ENCODE peak calls at places on chromosome 10, in seven cellular contexts. I is PC-3, P is suprapubic skin, H is sciatic nerve, Y is AG10803, J is SK-N-DZ, K is natural killer cell. A is an unnamed sample.

GRCh38 chr10:88299787-88300186 is 283.3 kb downstream of the RNLS start:
- DNase-seq in J (no peak), P (no peak), K (no peak), Y (no peak), H (no peak), I (no peak), A (no peak)

GRCh38 chr10:131964298-131964697 is 17.4 kb downstream of the BNIP3 start:
- DNase-seq in J (no peak), P (no peak), Y (no peak), K (no peak), I (no peak), H (peak), A (no peak)

GRCh38 chr10:83960125-83960524 is 179.2 kb upstream of the GHITM start:
- DNase-seq in H (no peak), K (no peak), Y (no peak), P (no peak), I (no peak), J (no peak), A (no peak)

GRCh38 chr10:31622993-31623392 is 304.0 kb downstream of the ZEB1 start:
- DNase-seq in P (no peak), Y (peak), J (no peak), H (no peak), I (no peak), K (no peak), A (no peak)

GRCh38 chr10:118472961-118473675 is 122.3 kb downstream of the PRLHR start:
- DNase-seq in P (no peak), K (no peak), H (no peak), I (no peak), J (no peak), Y (no peak), A (no peak)

GRCh38 chr10:101272229-101272868 is 43.1 kb upstream of the LBX1 start:
- DNase-seq in J (peak), P (no peak), I (peak), K (peak), Y (peak), H (no peak), A (peak)

GRCh38 chr10:122139627-122140151 is 131.4 kb upstream of the BTBD16 start:
- DNase-seq in P (no peak), J (peak), H (no peak), Y (no peak), I (no peak), K (no peak), A (no peak)

GRCh38 chr10:34075269-34075926 is 739.7 kb downstream of the PARD3 start:
- DNase-seq in P (no peak), J (no peak), Y (no peak), I (no peak), H (no peak), K (no peak), A (no peak)

GRCh38 chr10:110408203-110408871 is 89.4 kb upstream of the DUSP5 start:
- DNase-seq in Y (no peak), H (no peak), I (peak), J (no peak), P (no peak), K (no peak), A (no peak)

GRCh38 chr10:72223743-72224101 is 7.6 kb upstream of the ASCC1 start:
- DNase-seq in P (no peak), K (no peak), I (no peak), J (no peak), Y (peak), H (peak), A (no peak)

GRCh38 chr10:52172581-52172980 is 141.5 kb upstream of the DKK1 start:
- DNase-seq in J (no peak), Y (peak), H (no peak), I (peak), P (no peak), K (no peak), A (no peak)

GRCh38 chr10:96261930-96262329 is 9.4 kb downstream of the BLNK start:
- DNase-seq in K (no peak), H (no peak), J (no peak), P (no peak), Y (no peak), I (no peak), A (no peak)

GRCh38 chr10:43396061-43396927 is 12.7 kb downstream of the HNRNPF start:
- DNase-seq in I (peak), K (peak), H (peak), Y (peak), J (no peak), P (peak), A (peak)

GRCh38 chr10:54402576-54402975 is 398.5 kb downstream of the PCDH15 start:
- DNase-seq in I (peak), H (no peak), J (peak), Y (no peak), P (no peak), K (no peak), A (no peak)

GRCh38 chr10:60338002-60338564 is 51.6 kb downstream of the ANK3 start:
- DNase-seq in K (no peak), Y (no peak), P (no peak), J (no peak), I (no peak), H (no peak), A (no peak)

GRCh38 chr10:110651044-110651958 is 7.2 kb downstream of the RBM20 start:
- DNase-seq in P (no peak), H (no peak), K (no peak), J (no peak), Y (peak), I (no peak), A (no peak)

GRCh38 chr10:27620425-27621397 is 116.6 kb downstream of the RAB18 start:
- DNase-seq in J (no peak), Y (peak), I (no peak), H (no peak), K (no peak), P (no peak), A (no peak)

GRCh38 chr10:52984169-52984568 is 211.6 kb upstream of the MBL2 start:
- DNase-seq in I (no peak), P (no peak), K (no peak), J (no peak), H (no peak), Y (no peak), A (no peak)

GRCh38 chr10:3886666-3887251 is 101.8 kb upstream of the KLF6 start:
- DNase-seq in H (no peak), Y (peak), K (no peak), I (peak), P (no peak), J (no peak), A (no peak)

GRCh38 chr10:86373828-86374227 is 7.2 kb upstream of the GRID1 start:
- DNase-seq in J (no peak), H (no peak), Y (no peak), K (no peak), I (no peak), P (no peak), A (no peak)

GRCh38 chr10:60710041-60710440 is 68.2 kb upstream of the CDK1 start:
- DNase-seq in Y (no peak), J (no peak), K (no peak), P (no peak), H (no peak), I (no peak), A (no peak)

GRCh38 chr10:109018892-109019507 is 904.3 kb downstream of the XPNPEP1 start:
- DNase-seq in Y (peak), P (no peak), J (peak), K (no peak), H (no peak), I (peak), A (no peak)

GRCh38 chr10:47402681-47403301 is 18.7 kb upstream of the ZNF488 start:
- DNase-seq in H (peak), Y (peak), K (no peak), P (peak), J (no peak), I (peak), A (no peak)

GRCh38 chr10:31146496-31147219 is 115.0 kb upstream of the ZNF438 start:
- DNase-seq in P (no peak), K (no peak), H (peak), J (no peak), Y (peak), I (peak), A (no peak)

GRCh38 chr10:74079914-74080590 is 70.6 kb downstream of the AP3M1 start:
- DNase-seq in I (peak), P (no peak), Y (no peak), K (no peak), J (no peak), H (no peak), A (no peak)

GRCh38 chr10:120832106-120832505 is 19.1 kb upstream of the WDR11 start:
- DNase-seq in H (no peak), P (no peak), I (no peak), Y (no peak), K (no peak), J (no peak), A (no peak)